ENCODE peak calls at places on chromosome 18, in five cellular contexts. N, J, A, G and B are unnamed samples.

GRCh38 chr18:23158884-23159820 is 23.9 kb downstream of the CABLES1 start:
- DNase-seq in G (no peak), A (no peak), N (no peak), J (no peak), B (no peak)

GRCh38 chr18:48799724-48800315 is 150.9 kb downstream of the SMAD7 start:
- DNase-seq in J (no peak), A (no peak), N (no peak), G (no peak), B (no peak)

GRCh38 chr18:55416791-55417190 is 171.2 kb downstream of the TCF4 start:
- DNase-seq in N (no peak), G (no peak), J (no peak), A (no peak), B (peak)

GRCh38 chr18:2853173-2853925 is 6.5 kb downstream of the EMILIN2 start:
- DNase-seq in N (no peak), A (no peak), G (no peak), J (no peak), B (no peak)

GRCh38 chr18:75799449-75800330 is 372.2 kb upstream of the SMIM21 start:
- DNase-seq in J (no peak), G (no peak), N (no peak), A (no peak), B (no peak)

GRCh38 chr18:58977223-58977622 is 112.5 kb downstream of the ZNF532 start:
- DNase-seq in J (no peak), A (no peak), N (no peak), G (no peak), B (no peak)

GRCh38 chr18:13791181-13791580 is 32.8 kb upstream of the MC5R start:
- DNase-seq in J (no peak), G (no peak), A (no peak), N (no peak), B (no peak)

GRCh38 chr18:56307771-56308170 is 330.6 kb downstream of the TXNL1 start:
- DNase-seq in G (no peak), J (no peak), A (no peak), N (no peak), B (no peak)

GRCh38 chr18:79411614-79412526 is 16.1 kb downstream of the NFATC1 start:
- DNase-seq in G (no peak), A (no peak), N (no peak), J (no peak), B (no peak)

GRCh38 chr18:28284132-28284531 is 107.2 kb upstream of the CDH2 start:
- DNase-seq in N (no peak), G (no peak), J (no peak), A (no peak), B (no peak)

GRCh38 chr18:61896767-61897166 is 4.0 kb upstream of the RNF152 start:
- DNase-seq in A (no peak), G (no peak), J (no peak), N (no peak), B (peak)

GRCh38 chr18:33839452-33840225 is 261.6 kb downstream of the ASXL3 start:
- DNase-seq in A (no peak), G (no peak), J (peak), N (peak), B (peak)

GRCh38 chr18:56038258-56039030 is 450.5 kb upstream of the TCF4 start:
- DNase-seq in A (no peak), G (no peak), J (no peak), N (no peak), B (peak)

GRCh38 chr18:79785831-79786230 is 11.9 kb upstream of the KCNG2 start:
- DNase-seq in J (no peak), A (no peak), N (no peak), G (no peak), B (no peak)

GRCh38 chr18:62458346-62458745 is 64.5 kb upstream of the ZCCHC2 start:
- DNase-seq in N (peak), A (no peak), G (no peak), J (no peak), B (no peak)

GRCh38 chr18:6645246-6645645 is 84.3 kb upstream of the ARHGAP28 start:
- DNase-seq in A (no peak), J (no peak), G (no peak), N (no peak), B (no peak)

GRCh38 chr18:79788096-79789085 is 9.3 kb upstream of the KCNG2 start:
- DNase-seq in J (no peak), A (no peak), G (no peak), N (no peak), B (no peak)

GRCh38 chr18:72086421-72086820 is 457.7 kb downstream of the CBLN2 start:
- DNase-seq in J (peak), A (no peak), G (no peak), N (peak), B (no peak)

GRCh38 chr18:62339106-62339988 is 14.2 kb downstream of the TNFRSF11A start:
- DNase-seq in G (no peak), N (no peak), A (no peak), J (no peak), B (no peak)

GRCh38 chr18:44729631-44730101 is 49.0 kb downstream of the SETBP1 start:
- DNase-seq in J (peak), G (no peak), N (no peak), A (no peak), B (no peak)

GRCh38 chr18:52150050-52150449 is 189.9 kb upstream of the DCC start:
- DNase-seq in A (no peak), J (no peak), G (no peak), N (no peak), B (no peak)

GRCh38 chr18:5894613-5895299 is 566 bp downstream of the TMEM200C start:
- DNase-seq in J (no peak), N (no peak), A (no peak), G (no peak), B (peak)

GRCh38 chr18:69487488-69488394 is 87.1 kb downstream of the DOK6 start:
- DNase-seq in A (no peak), G (no peak), J (no peak), N (no peak), B (no peak)

DNA sequence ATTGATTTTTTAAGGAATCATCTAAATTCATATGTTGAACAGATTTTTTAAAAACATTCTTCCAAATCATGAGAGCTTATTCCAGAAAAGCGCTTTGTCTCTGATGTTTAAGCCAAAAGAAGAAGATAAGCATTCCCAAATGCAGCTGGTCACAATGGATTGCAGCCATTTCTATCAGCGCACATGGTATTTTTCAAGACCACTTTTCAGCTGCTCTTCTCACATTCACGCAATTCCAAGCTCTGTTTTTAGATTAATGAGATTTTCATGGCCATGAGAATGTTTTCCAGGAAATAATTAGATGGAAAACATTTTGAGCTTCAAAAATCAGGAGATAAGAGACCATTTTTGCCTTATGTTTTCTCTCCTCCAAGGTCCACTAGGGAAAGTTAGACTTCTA is 8.6 kb downstream of the OSBPL1A start:
- DNase-seq in J (no peak), A (no peak), G (no peak), N (no peak), B (peak)
- TF ChIP-seq GABPA in J (no peak), A (no peak), G (no peak), N (no peak), B (no peak)

DNA sequence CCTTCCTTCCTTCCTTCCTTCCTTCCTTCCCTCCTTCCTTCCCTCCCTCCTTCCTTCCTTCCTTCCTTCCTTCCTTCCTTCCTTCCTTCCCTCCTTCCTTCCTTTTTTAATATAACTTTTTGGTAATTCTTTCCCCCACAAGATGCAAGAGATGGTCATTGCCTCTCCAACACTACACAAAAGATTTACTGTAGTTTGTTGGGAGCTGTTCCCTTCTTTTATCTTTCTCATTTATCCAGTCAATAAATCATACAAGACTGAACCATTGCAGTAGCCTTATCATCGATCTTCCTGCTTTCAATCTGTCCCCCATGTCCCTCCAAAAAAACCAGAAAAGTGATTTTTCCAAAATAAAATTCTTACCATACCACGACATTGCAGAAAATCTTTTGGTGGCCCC is 8.2 kb downstream of the APCDD1 start:
- DNase-seq in G (no peak), J (no peak), N (no peak), A (no peak), B (no peak)
- H3K4me2 ChIP-seq in G (no peak), J (no peak), N (no peak), A (no peak), B (no peak)

GRCh38 chr18:30175061-30175574 is 867.4 kb downstream of the DSC3 start:
- DNase-seq in A (no peak), N (no peak), J (no peak), G (no peak), B (no peak)
- TF ChIP-seq GABPA in A (no peak), N (no peak), J (no peak), G (no peak), B (no peak)

GRCh38 chr18:57741273-57741672 is 61.8 kb downstream of the ATP8B1 start:
- DNase-seq in G (no peak), J (no peak), N (no peak), A (no peak), B (no peak)

GRCh38 chr18:57744211-57744694 is 58.9 kb downstream of the ATP8B1 start:
- DNase-seq in G (no peak), J (no peak), N (no peak), A (no peak), B (no peak)

GRCh38 chr18:57747809-57748680 is 55.1 kb downstream of the ATP8B1 start:
- DNase-seq in J (no peak), G (no peak), N (peak), A (no peak), B (no peak)

GRCh38 chr18:57738078-57738477 is 65.0 kb downstream of the ATP8B1 start:
- DNase-seq in N (peak), J (no peak), A (no peak), G (no peak), B (no peak)

DNA sequence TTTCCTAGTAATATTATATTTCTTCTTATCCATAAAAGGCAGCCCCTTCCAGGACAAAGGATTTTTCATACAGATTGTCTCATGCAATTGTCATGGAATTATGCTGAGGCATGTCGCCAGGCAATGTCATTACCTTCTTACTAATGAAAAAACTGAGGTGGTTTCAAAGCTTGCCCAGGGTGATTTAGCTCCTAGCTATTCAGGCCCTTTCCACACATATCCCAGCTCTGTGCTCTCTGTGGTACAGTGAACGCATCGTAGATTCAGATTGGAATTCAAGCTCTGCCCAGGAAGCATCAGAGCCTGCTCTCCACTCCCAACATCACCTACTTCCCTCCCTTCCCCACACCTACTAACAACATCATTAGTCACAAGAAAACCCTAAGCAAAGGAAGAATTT is 60.1 kb downstream of the ATP8B1 start:
- DNase-seq in N (no peak), G (no peak), A (no peak), J (no peak), B (no peak)
- H3K4me2 ChIP-seq in N (no peak), G (no peak), A (no peak), J (no peak), B (peak)

GRCh38 chr18:73774836-73775509 is 372.7 kb downstream of the FBXO15 start:
- DNase-seq in G (no peak), A (no peak), N (no peak), J (no peak), B (no peak)

GRCh38 chr18:73782405-73782804 is 365.2 kb downstream of the FBXO15 start:
- DNase-seq in A (no peak), G (no peak), J (no peak), N (no peak), B (no peak)

GRCh38 chr18:73780218-73780617 is 367.4 kb downstream of the FBXO15 start:
- DNase-seq in N (no peak), G (no peak), A (no peak), J (no peak), B (no peak)

GRCh38 chr18:73778052-73778395 is 369.6 kb downstream of the FBXO15 start:
- DNase-seq in J (no peak), A (no peak), N (no peak), G (no peak), B (no peak)

GRCh38 chr18:73777356-73778051 is 370.1 kb downstream of the FBXO15 start:
- DNase-seq in J (no peak), G (no peak), N (no peak), A (no peak), B (no peak)
- TF ChIP-seq GABPA in J (no peak), G (no peak), N (no peak), A (no peak), B (no peak)